ENCODE peak calls at places on chromosomes 7 and 10, in six cellular contexts. Q, S, V, Y, R and K are unnamed samples.
A peak's percentile ranks its signal among the peaks of the same experiment; 100 is the strongest.

GRCh38 chr7:72211175-72211574 is 201.0 kb downstream of the CALN1 start:
- DNase-seq in Q (no peak), S (no peak), V (no peak), Y (no peak), R (no peak), K (no peak)

GRCh38 chr7:134750083-134751062 is 29.1 kb upstream of the CALD1 start:
- DNase-seq in Q (peak; percentile 18), S (no peak), V (peak; percentile 73), Y (peak; percentile 41), R (peak; percentile 47), K (no peak)

GRCh38 chr10:100759331-100759730 is 13.9 kb downstream of the PAX2 start:
- DNase-seq in Q (no peak), S (no peak), V (no peak), Y (no peak), R (no peak), K (no peak)

GRCh38 chr7:15086882-15087281 is 184.3 kb upstream of the DGKB start:
- DNase-seq in Q (no peak), S (no peak), V (no peak), Y (no peak), R (no peak), K (no peak)

GRCh38 chr10:76190871-76191270 is 759.4 kb downstream of the LRMDA start:
- DNase-seq in Q (no peak), S (no peak), V (no peak), Y (no peak), R (no peak), K (no peak)

GRCh38 chr7:126574838-126575250 is 677.9 kb downstream of the GRM8 start:
- DNase-seq in Q (no peak), S (no peak), V (no peak), Y (no peak), R (no peak), K (no peak)

GRCh38 chr10:102814456-102814871 is 22.7 kb downstream of the CYP17A1 start:
- DNase-seq in Q (no peak), S (peak; percentile 70), V (no peak), Y (no peak), R (no peak), K (no peak)

GRCh38 chr10:11162828-11163599 is 145.3 kb downstream of the CELF2 start:
- DNase-seq in Q (no peak), S (peak; percentile 42), V (no peak), Y (no peak), R (peak; percentile 55), K (peak; percentile 82)

GRCh38 chr10:78456649-78457400 is 423.2 kb downstream of the RPS24 start:
- DNase-seq in Q (no peak), S (no peak), V (no peak), Y (no peak), R (no peak), K (no peak)

GRCh38 chr10:123009105-123009805 is 449 bp downstream of the ACADSB start:
- DNase-seq in Q (no peak), S (peak; percentile 21), V (peak; percentile 48), Y (peak; percentile 39), R (no peak), K (peak; percentile 51)

GRCh38 chr7:27361522-27361921 is 118.9 kb downstream of the EVX1 start:
- DNase-seq in Q (no peak), S (no peak), V (no peak), Y (no peak), R (no peak), K (no peak)

GRCh38 chr7:100137851-100138760 is 10.6 kb upstream of the LAMTOR4 start:
- DNase-seq in Q (no peak), S (no peak), V (no peak), Y (no peak), R (no peak), K (no peak)

GRCh38 chr7:157483515-157483914 is 146.7 kb downstream of the DNAJB6 start:
- DNase-seq in Q (no peak), S (no peak), V (no peak), Y (no peak), R (no peak), K (no peak)

GRCh38 chr10:131000737-131001136 is 310.8 kb downstream of the TCERG1L start:
- DNase-seq in Q (no peak), S (no peak), V (peak; percentile 18), Y (no peak), R (no peak), K (no peak)

GRCh38 chr10:6219494-6219836 is 16.7 kb downstream of the PFKFB3 start:
- DNase-seq in Q (no peak), S (no peak), V (no peak), Y (no peak), R (no peak), K (no peak)

GRCh38 chr10:123619067-123619855 is 46.9 kb upstream of the GPR26 start:
- DNase-seq in Q (no peak), S (no peak), V (no peak), Y (no peak), R (no peak), K (no peak)

GRCh38 chr10:89279449-89279869 is 22.4 kb upstream of the IFIT2 start:
- DNase-seq in Q (no peak), S (no peak), V (no peak), Y (no peak), R (no peak), K (no peak)

GRCh38 chr10:30583778-30584415 is 45.7 kb downstream of the LYZL2 start:
- DNase-seq in Q (no peak), S (peak; percentile 57), V (no peak), Y (peak; percentile 74), R (no peak), K (peak; percentile 68)

GRCh38 chr10:72693599-72693915 is 1.6 kb downstream of the MCU start:
- DNase-seq in Q (no peak), S (no peak), V (no peak), Y (no peak), R (no peak), K (no peak)

GRCh38 chr7:101405474-101406067 is 42.9 kb downstream of the COL26A1 start:
- DNase-seq in Q (no peak), S (no peak), V (no peak), Y (no peak), R (no peak), K (no peak)

GRCh38 chr10:11611248-11612003 is at the start of gene USP6NL:
- DNase-seq in Q (peak; percentile 75), S (peak; percentile 91), V (peak; percentile 87), Y (peak; percentile 96), R (peak; percentile 18), K (peak; percentile 93)

GRCh38 chr7:47778153-47778661 is 170.1 kb downstream of the PKD1L1 start:
- DNase-seq in Q (no peak), S (no peak), V (no peak), Y (no peak), R (no peak), K (no peak)